ENCODE peak calls at places on chromosome 13, in four cellular contexts. Z, P, M and J are unnamed samples.

GRCh38 chr13:46468570-46468969 is 81.5 kb upstream of the RUBCNL start:
- DNase-seq in Z (no peak), P (no peak), M (no peak), J (no peak)

GRCh38 chr13:35888327-35888940 is 242.7 kb downstream of the DCLK1 start:
- DNase-seq in Z (peak; percentile 18), P (no peak), M (no peak), J (no peak)

GRCh38 chr13:75694742-75695141 is 58.6 kb downstream of the LMO7 start:
- DNase-seq in Z (no peak), P (no peak), M (no peak), J (no peak)

GRCh38 chr13:36157475-36157874 is 26.3 kb upstream of the DCLK1 start:
- DNase-seq in Z (no peak), P (no peak), M (no peak), J (no peak)

GRCh38 chr13:58434943-58435342 is 803.4 kb downstream of the PCDH17 start:
- DNase-seq in Z (no peak), P (no peak), M (no peak), J (no peak)

GRCh38 chr13:23443878-23444277 is 10.4 kb upstream of the SACS start:
- DNase-seq in Z (no peak), P (no peak), M (no peak), J (no peak)

GRCh38 chr13:92900455-92900854 is 326.2 kb upstream of the GPC6 start:
- DNase-seq in Z (no peak), P (no peak), M (no peak), J (no peak)

GRCh38 chr13:102236830-102237621 is 164.8 kb downstream of the FGF14 start:
- DNase-seq in Z (no peak), P (no peak), M (no peak), J (no peak)

GRCh38 chr13:94672400-94672799 is 39.9 kb downstream of the SOX21 start:
- DNase-seq in Z (no peak), P (no peak), M (no peak), J (no peak)

GRCh38 chr13:108963846-108964600 is 334.6 kb downstream of the MYO16 start:
- DNase-seq in Z (no peak), P (no peak), M (no peak), J (no peak)

GRCh38 chr13:50915562-50915961 is 6.0 kb downstream of the RNASEH2B start:
- DNase-seq in Z (no peak), P (peak; percentile 25), M (no peak), J (no peak)

GRCh38 chr13:51249254-51249653 is 27.1 kb downstream of the FAM124A start:
- DNase-seq in Z (no peak), P (no peak), M (no peak), J (no peak)

GRCh38 chr13:76293346-76293745 is 592.9 kb downstream of the KCTD12 start:
- DNase-seq in Z (no peak), P (no peak), M (no peak), J (no peak)

GRCh38 chr13:35914662-35915061 is 216.5 kb downstream of the DCLK1 start:
- DNase-seq in Z (no peak), P (no peak), M (no peak), J (no peak)

GRCh38 chr13:92510416-92510815 is 716.2 kb upstream of the GPC6 start:
- DNase-seq in Z (no peak), P (no peak), M (no peak), J (no peak)

GRCh38 chr13:112867301-112867711 is 101.7 kb upstream of the MCF2L start:
- DNase-seq in Z (no peak), P (no peak), M (no peak), J (no peak)

GRCh38 chr13:42064259-42064658 is 15.8 kb downstream of the DGKH start:
- DNase-seq in Z (no peak), P (no peak), M (no peak), J (no peak)

GRCh38 chr13:29677627-29678026 is 82.1 kb upstream of the SLC7A1 start:
- DNase-seq in Z (no peak), P (no peak), M (no peak), J (no peak)

GRCh38 chr13:29676941-29677452 is 81.5 kb upstream of the SLC7A1 start:
- DNase-seq in Z (no peak), P (no peak), M (no peak), J (no peak)

GRCh38 chr13:29679357-29680050 is 84.0 kb upstream of the SLC7A1 start:
- DNase-seq in Z (peak; percentile 60), P (no peak), M (no peak), J (no peak)

GRCh38 chr13:29676535-29676934 is 81.0 kb upstream of the SLC7A1 start:
- DNase-seq in Z (no peak), P (no peak), M (no peak), J (no peak)

DNA sequence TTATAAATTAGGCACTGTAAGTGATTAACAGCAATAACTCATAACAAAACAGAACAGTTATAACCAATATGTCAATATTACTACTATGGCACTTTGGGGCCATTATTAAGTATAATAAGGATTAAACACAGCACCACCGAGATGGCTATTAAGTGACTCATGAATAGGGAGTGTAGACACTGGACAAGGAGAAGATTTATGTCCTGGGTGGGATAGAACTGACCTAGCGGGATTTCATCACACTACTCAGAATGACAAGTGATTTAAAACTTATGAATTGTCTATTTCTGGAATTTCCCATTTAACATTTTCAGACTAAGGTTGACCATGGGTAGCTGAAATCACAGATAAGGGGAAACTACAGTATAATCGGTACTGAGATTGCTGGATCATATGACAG is 79.0 kb upstream of the SLC7A1 start:
- DNase-seq in Z (no peak), P (no peak), M (no peak), J (no peak)
- TF ChIP-seq SIN3A in Z (no peak), P (no peak), M (no peak), J (no peak)

GRCh38 chr13:110272227-110272626 is 34.7 kb downstream of the COL4A1 start:
- DNase-seq in Z (no peak), P (no peak), M (no peak), J (no peak)
- H3K4me1 ChIP-seq in Z (peaks cover 22% of the 10 kb centered on the region), P (no peaks in the 10 kb centered on the region), M (no peaks in the 10 kb centered on the region), J (no peaks in the 10 kb centered on the region)

GRCh38 chr13:33286143-33286542 is 588 bp upstream of the STARD13 start:
- DNase-seq in Z (no peak), P (no peak), M (no peak), J (no peak)

GRCh38 chr13:33287142-33287882 is 1.8 kb upstream of the STARD13 start:
- DNase-seq in Z (no peak), P (no peak), M (no peak), J (no peak)

GRCh38 chr13:33290421-33290965 is 4.9 kb upstream of the STARD13 start:
- DNase-seq in Z (no peak), P (no peak), M (no peak), J (no peak)

GRCh38 chr13:33292712-33293111 is 7.2 kb upstream of the STARD13 start:
- DNase-seq in Z (no peak), P (no peak), M (no peak), J (no peak)

DNA sequence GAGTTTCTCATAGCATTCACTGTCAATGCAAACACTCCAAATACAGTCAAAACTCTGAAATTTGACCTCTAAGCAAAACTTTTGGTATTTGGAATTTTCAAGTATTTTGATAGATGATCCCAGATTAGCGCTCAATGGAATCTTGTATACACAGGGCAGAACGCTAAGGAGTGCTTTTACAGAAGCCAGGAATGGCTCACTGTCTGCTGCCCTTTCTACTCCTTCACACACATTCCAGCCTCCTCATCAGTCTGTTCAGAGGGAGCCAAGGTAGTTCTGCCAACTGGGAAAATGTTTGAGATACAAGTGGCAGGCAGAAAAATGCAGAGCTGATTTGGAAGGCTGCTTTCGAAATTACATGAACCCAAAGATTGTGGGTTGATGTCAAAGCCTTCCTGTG is 4.4 kb upstream of the STARD13 start:
- DNase-seq in Z (no peak), P (no peak), M (no peak), J (no peak)
- H3K27ac ChIP-seq in Z (peak overlapping the region; percentile 36), P (no peak overlapping the region), M (no peak overlapping the region), J (no peak overlapping the region)

GRCh38 chr13:59891053-59891452 is 272.7 kb downstream of the DIAPH3 start:
- DNase-seq in Z (no peak), P (no peak), M (no peak), J (no peak)

GRCh38 chr13:59893261-59893660 is 270.5 kb downstream of the DIAPH3 start:
- DNase-seq in Z (no peak), P (no peak), M (no peak), J (no peak)

GRCh38 chr13:59888408-59888807 is 275.3 kb downstream of the DIAPH3 start:
- DNase-seq in Z (no peak), P (no peak), M (no peak), J (no peak)

DNA sequence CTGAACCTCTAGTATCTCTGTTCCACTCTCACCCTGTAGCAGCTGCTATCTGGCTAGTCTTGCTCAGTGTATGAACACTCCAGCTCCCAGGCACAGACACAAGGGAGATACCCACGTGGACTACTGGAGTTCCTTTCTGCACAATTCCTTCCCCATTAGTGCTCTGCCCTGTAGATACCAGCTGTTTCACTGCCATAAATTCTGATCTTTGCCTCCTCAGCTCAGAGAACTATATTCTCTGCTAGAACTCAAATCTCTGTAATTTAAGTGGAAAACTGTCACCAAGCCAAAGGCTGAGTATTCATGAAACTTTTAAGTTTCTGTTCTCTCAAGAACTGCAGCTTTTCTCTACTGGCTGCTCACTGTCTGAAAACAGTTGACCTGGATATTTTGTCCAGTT is 273.7 kb downstream of the DIAPH3 start:
- DNase-seq in Z (no peak), P (no peak), M (no peak), J (no peak)
- TF ChIP-seq SIN3A in Z (no peak), P (no peak), M (no peak), J (no peak)

DNA sequence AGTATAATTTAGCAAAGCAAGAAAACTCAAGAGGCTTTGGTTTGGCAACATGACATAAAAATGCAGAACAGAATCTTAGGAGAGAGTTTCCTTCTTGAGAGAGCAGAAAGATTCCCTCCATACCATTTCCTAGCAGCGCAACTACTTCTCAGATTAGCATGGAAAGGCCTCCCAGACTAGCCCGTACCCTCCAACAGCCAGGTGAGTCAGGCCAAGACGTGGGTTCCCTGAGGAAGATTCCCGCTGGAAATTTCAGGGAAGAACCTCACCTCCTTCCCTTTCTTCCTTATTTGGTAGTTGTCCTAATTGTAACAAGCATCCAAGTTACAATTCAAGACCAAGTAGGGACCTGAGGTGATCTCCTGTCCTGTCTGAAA is 12.3 kb downstream of the COL4A2 start:
- DNase-seq in Z (no peak), P (no peak), M (no peak), J (no peak)
- H3K4me1 ChIP-seq in Z (peaks cover 15% of the 10 kb centered on the region), P (no peaks in the 10 kb centered on the region), M (peaks cover 22% of the 10 kb centered on the region), J (no peaks in the 10 kb centered on the region)

GRCh38 chr13:21034602-21035190 is 26.7 kb downstream of the LATS2 start:
- DNase-seq in Z (no peak), P (peak; percentile 17), M (no peak), J (no peak)
- H3K27ac ChIP-seq in Z (no peak overlapping the region), P (no peak overlapping the region), M (no peak overlapping the region), J (no peak overlapping the region)